ENCODE peak calls at places on chromosomes 7 and 10, in five cellular contexts. One of them, this sample, is unnamed.

GRCh38 chr7:117962598-117962997 is 89.4 kb upstream of the CTTNBP2 start:
- DNase-seq in fibroblast of mammary gland: no peak
- DNase-seq in MCF 10A: no peak
- DNase-seq in uterus: no peak
- DNase-seq in A549: no peak
- DNase-seq in this sample: no peak

GRCh38 chr7:155263522-155264197 is 34.0 kb upstream of the INSIG1 start:
- DNase-seq in fibroblast of mammary gland: peak
- DNase-seq in MCF 10A: no peak
- DNase-seq in A549: no peak
- DNase-seq in uterus: no peak
- DNase-seq in this sample: no peak

GRCh38 chr10:43360086-43360485 is 11.3 kb upstream of the FXYD4 start:
- DNase-seq in A549: no peak
- DNase-seq in fibroblast of mammary gland: peak
- DNase-seq in uterus: no peak
- DNase-seq in MCF 10A: no peak
- DNase-seq in this sample: peak

GRCh38 chr10:117439243-117439912 is 64.1 kb upstream of the PDZD8 start:
- DNase-seq in MCF 10A: peak
- DNase-seq in fibroblast of mammary gland: peak
- DNase-seq in uterus: peak
- DNase-seq in A549: no peak
- DNase-seq in this sample: peak

GRCh38 chr10:60917331-60918280 is 26.4 kb downstream of the RHOBTB1 start:
- DNase-seq in A549: no peak
- DNase-seq in uterus: no peak
- DNase-seq in fibroblast of mammary gland: peak
- DNase-seq in MCF 10A: no peak
- DNase-seq in this sample: peak

GRCh38 chr10:85187047-85187446 is 858.7 kb downstream of the CCSER2 start:
- DNase-seq in MCF 10A: no peak
- DNase-seq in fibroblast of mammary gland: no peak
- DNase-seq in uterus: no peak
- DNase-seq in A549: no peak
- DNase-seq in this sample: no peak

GRCh38 chr7:131057015-131057518 is 270.6 kb upstream of the MKLN1 start:
- DNase-seq in fibroblast of mammary gland: peak
- DNase-seq in MCF 10A: no peak
- DNase-seq in uterus: no peak
- DNase-seq in A549: no peak
- DNase-seq in this sample: peak

GRCh38 chr10:74474022-74474713 is 323.1 kb downstream of the ADK start:
- DNase-seq in MCF 10A: peak
- DNase-seq in uterus: no peak
- DNase-seq in fibroblast of mammary gland: no peak
- DNase-seq in A549: no peak
- DNase-seq in this sample: peak

GRCh38 chr10:47179291-47179647 is 120.7 kb upstream of the GDF10 start:
- DNase-seq in fibroblast of mammary gland: no peak
- DNase-seq in A549: no peak
- DNase-seq in MCF 10A: no peak
- DNase-seq in uterus: no peak
- DNase-seq in this sample: no peak

GRCh38 chr7:132393789-132394261 is 182.4 kb downstream of the PLXNA4 start:
- DNase-seq in MCF 10A: no peak
- DNase-seq in A549: no peak
- DNase-seq in uterus: peak
- DNase-seq in fibroblast of mammary gland: peak
- DNase-seq in this sample: no peak

GRCh38 chr10:44517635-44518034 is 132.7 kb upstream of the CXCL12 start:
- DNase-seq in fibroblast of mammary gland: no peak
- DNase-seq in uterus: no peak
- DNase-seq in A549: no peak
- DNase-seq in MCF 10A: peak
- DNase-seq in this sample: no peak
- TF ChIP-seq CTCF in fibroblast of mammary gland: peak
- TF ChIP-seq CTCF in uterus: no peak
- TF ChIP-seq CTCF in A549: no peak
- TF ChIP-seq CTCF in MCF 10A: no peak
- TF ChIP-seq CTCF in this sample: no peak

GRCh38 chr7:36987363-36987724 is 263.1 kb upstream of the AOAH start:
- DNase-seq in A549: no peak
- DNase-seq in fibroblast of mammary gland: no peak
- DNase-seq in MCF 10A: no peak
- DNase-seq in uterus: no peak
- DNase-seq in this sample: no peak
- TF ChIP-seq CTCF in A549: peak
- TF ChIP-seq CTCF in fibroblast of mammary gland: no peak
- TF ChIP-seq CTCF in MCF 10A: no peak
- TF ChIP-seq CTCF in uterus: no peak
- TF ChIP-seq CTCF in this sample: no peak

GRCh38 chr10:79065853-79066252 is 2.9 kb upstream of the ZMIZ1 start:
- DNase-seq in fibroblast of mammary gland: no peak
- DNase-seq in MCF 10A: no peak
- DNase-seq in uterus: no peak
- DNase-seq in A549: no peak
- DNase-seq in this sample: no peak

GRCh38 chr10:79068203-79068561 is 584 bp upstream of the ZMIZ1 start:
- DNase-seq in uterus: no peak
- DNase-seq in MCF 10A: peak
- DNase-seq in A549: peak
- DNase-seq in fibroblast of mammary gland: no peak
- DNase-seq in this sample: no peak

GRCh38 chr10:79065091-79065551 is 3.6 kb upstream of the ZMIZ1 start:
- DNase-seq in fibroblast of mammary gland: no peak
- DNase-seq in A549: no peak
- DNase-seq in MCF 10A: no peak
- DNase-seq in uterus: no peak
- DNase-seq in this sample: no peak

GRCh38 chr10:79067241-79068202 is 1.2 kb upstream of the ZMIZ1 start:
- DNase-seq in A549: peak
- DNase-seq in uterus: peak
- DNase-seq in fibroblast of mammary gland: peak
- DNase-seq in MCF 10A: peak
- DNase-seq in this sample: peak

DNA sequence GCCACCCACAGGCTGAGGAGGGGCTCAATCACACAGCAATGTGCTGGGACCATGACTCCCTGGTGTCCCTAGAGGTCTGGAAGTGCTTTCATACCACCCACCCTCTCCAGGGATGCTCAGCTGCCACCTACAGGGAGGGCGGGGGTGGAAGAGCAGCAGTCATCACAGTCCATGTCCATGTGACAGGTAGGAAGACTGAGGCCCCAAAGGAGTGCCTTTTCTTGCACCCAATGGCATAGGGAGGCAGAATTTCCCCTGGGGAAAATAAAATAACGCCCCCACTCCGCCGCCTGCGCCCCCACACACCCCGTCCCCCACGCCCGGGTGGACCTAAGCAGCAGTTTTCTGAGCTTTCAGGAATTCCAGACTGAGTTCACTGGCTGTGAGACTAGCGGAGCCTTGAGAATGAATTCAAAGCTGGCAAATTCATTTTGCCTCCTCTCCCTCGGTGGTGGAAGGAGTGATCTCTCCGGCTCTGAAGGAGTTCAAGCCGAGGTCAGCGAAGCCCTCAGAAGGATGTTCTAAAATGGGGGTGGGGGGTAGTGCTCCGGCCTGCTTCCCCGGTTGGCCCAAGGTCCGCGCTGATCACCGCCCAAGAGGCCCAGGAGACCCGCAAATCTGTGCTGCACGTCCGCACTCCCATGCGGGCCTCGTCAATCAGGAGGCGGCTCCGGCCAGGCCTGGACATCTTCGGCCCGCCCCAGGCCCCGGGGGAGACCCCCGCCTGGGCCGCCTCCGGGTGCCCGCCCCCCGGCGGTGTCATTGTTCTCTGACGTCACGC is 2.1 kb upstream of the ZMIZ1 start:
- DNase-seq in A549: peak
- DNase-seq in fibroblast of mammary gland: peak
- DNase-seq in MCF 10A: peak
- DNase-seq in uterus: no peak
- DNase-seq in this sample: peak
- TF ChIP-seq CTCF in A549: peak
- TF ChIP-seq CTCF in fibroblast of mammary gland: peak
- TF ChIP-seq CTCF in MCF 10A: no peak
- TF ChIP-seq CTCF in uterus: peak
- TF ChIP-seq CTCF in this sample: peak

DNA sequence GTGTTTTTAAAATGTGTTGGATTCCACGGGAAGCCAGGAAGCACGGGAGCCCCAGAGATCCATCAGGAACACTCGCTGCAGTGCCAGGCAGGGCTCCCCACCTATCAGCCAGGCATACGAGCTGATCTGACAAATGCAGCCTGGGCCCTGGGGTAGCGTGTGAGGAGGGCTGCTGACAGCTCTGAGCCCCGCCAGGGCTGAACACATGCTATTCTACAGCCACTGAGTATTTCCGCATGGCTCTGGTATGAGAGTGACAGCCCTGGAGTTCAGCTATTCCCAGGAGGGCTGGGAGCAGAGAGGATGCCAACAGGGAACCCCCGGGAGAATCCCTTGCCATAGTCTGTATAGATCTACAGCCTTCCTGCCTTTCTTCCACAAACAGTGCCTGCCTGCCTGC is 237.3 kb upstream of the ZMIZ1 start:
- DNase-seq in fibroblast of mammary gland: no peak
- DNase-seq in MCF 10A: no peak
- DNase-seq in A549: no peak
- DNase-seq in uterus: no peak
- DNase-seq in this sample: no peak
- TF ChIP-seq CTCF in fibroblast of mammary gland: no peak
- TF ChIP-seq CTCF in MCF 10A: no peak
- TF ChIP-seq CTCF in A549: no peak
- TF ChIP-seq CTCF in uterus: no peak
- TF ChIP-seq CTCF in this sample: no peak